ENCODE peak calls at places on chromosomes 13 and 19, in five cellular contexts. One of them, this sample, is unnamed. For H3K9me3, the result is how much of the 10 kb centered on the place peaks cover.

GRCh38 chr19:16203256-16204004 is 5.7 kb downstream of the AP1M1 start:
- DNase-seq in H1: no peak
- DNase-seq in H9: no peak
- DNase-seq in mesenchymal stem cell: no peak
- DNase-seq in trophoblast cell: no peak
- DNase-seq in this sample: no peak

GRCh38 chr13:35781044-35781443 is 304.6 kb upstream of the MAB21L1 start:
- DNase-seq in H1: no peak
- DNase-seq in H9: no peak
- DNase-seq in mesenchymal stem cell: no peak
- DNase-seq in trophoblast cell: no peak
- DNase-seq in this sample: no peak

GRCh38 chr13:99590519-99591011 is 89.3 kb downstream of the TM9SF2 start:
- DNase-seq in H1: no peak
- DNase-seq in H9: no peak
- DNase-seq in mesenchymal stem cell: no peak
- DNase-seq in trophoblast cell: no peak
- DNase-seq in this sample: no peak

GRCh38 chr19:14368011-14368513 is 13.2 kb upstream of the ADGRE5 start:
- DNase-seq in H1: no peak
- DNase-seq in H9: no peak
- DNase-seq in mesenchymal stem cell: no peak
- DNase-seq in trophoblast cell: peak
- DNase-seq in this sample: no peak

GRCh38 chr13:41463823-41464602 is 6.7 kb downstream of the RGCC start:
- DNase-seq in H1: no peak
- DNase-seq in H9: no peak
- DNase-seq in mesenchymal stem cell: no peak
- DNase-seq in trophoblast cell: no peak
- DNase-seq in this sample: no peak

GRCh38 chr13:53250272-53250875 is 221.8 kb downstream of the OLFM4 start:
- DNase-seq in H1: no peak
- DNase-seq in H9: no peak
- DNase-seq in mesenchymal stem cell: peak
- DNase-seq in trophoblast cell: peak
- DNase-seq in this sample: peak

GRCh38 chr19:571127-571974 is 1.0 kb upstream of the BSG start:
- DNase-seq in H1: no peak
- DNase-seq in H9: peak
- DNase-seq in mesenchymal stem cell: peak
- DNase-seq in trophoblast cell: peak
- DNase-seq in this sample: peak

GRCh38 chr13:41274881-41275280 is 11.5 kb upstream of the MTRF1 start:
- DNase-seq in H1: no peak
- DNase-seq in H9: no peak
- DNase-seq in mesenchymal stem cell: no peak
- DNase-seq in trophoblast cell: no peak
- DNase-seq in this sample: no peak

GRCh38 chr13:40338217-40338616 is 328.2 kb downstream of the FOXO1 start:
- DNase-seq in H1: no peak
- DNase-seq in H9: no peak
- DNase-seq in mesenchymal stem cell: no peak
- DNase-seq in trophoblast cell: no peak
- DNase-seq in this sample: no peak

GRCh38 chr19:38213911-38214625 is 10.0 kb downstream of the DPF1 start:
- DNase-seq in H1: no peak
- DNase-seq in H9: no peak
- DNase-seq in mesenchymal stem cell: peak
- DNase-seq in trophoblast cell: peak
- DNase-seq in this sample: no peak

DNA sequence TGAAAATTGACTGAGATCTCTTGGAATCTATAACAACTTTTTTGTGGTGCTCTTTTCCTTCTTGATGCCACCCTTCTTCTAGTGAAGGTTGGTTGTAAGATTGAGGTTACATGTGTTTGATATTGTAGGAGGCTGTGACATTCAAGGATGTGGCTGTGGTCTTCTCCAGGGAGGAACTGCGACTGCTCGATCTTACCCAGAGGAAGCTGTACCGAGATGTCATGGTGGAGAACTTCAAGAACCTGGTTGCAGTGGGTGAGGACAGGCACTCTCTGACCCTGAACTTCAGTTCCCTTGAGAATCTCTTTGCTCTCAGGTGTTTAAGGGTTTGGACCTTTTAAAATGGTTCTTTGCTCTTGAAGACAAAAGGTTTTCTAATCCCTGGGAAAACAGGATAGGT is 16.0 kb downstream of the ZNF227 start:
- DNase-seq in H1: no peak
- DNase-seq in H9: no peak
- DNase-seq in mesenchymal stem cell: no peak
- DNase-seq in trophoblast cell: no peak
- DNase-seq in this sample: no peak
- H3K9me3 ChIP-seq in H1: under half
- H3K9me3 ChIP-seq in H9: under half
- H3K9me3 ChIP-seq in mesenchymal stem cell: under half
- H3K9me3 ChIP-seq in trophoblast cell: under half
- H3K9me3 ChIP-seq in this sample: under half

DNA sequence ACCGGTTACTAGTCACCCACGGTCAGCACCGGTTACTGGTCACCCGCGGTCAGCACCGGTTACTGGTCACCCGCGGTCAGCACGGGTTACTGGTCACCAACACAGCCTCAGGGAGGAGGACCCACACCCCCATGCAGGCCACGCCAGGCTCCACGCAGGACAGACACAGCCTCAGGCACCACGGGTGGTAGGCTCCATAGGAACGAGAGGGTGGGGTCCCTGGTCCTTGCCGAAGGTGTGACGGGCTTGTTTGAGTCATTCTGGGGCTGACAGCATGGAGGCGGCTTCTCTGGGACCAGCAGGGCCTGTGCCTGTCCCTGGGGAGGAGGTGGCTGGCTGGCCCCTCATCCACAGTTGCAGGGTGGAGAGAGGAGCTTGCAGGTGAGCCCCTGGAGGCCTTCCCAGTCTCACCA is 122.8 kb upstream of the SOX1 start:
- DNase-seq in H1: no peak
- DNase-seq in H9: peak
- DNase-seq in mesenchymal stem cell: no peak
- DNase-seq in trophoblast cell: no peak
- DNase-seq in this sample: no peak
- H2BK12ac ChIP-seq in H1: peak
- H2BK12ac ChIP-seq in H9: no peak
- H2BK12ac ChIP-seq in mesenchymal stem cell: no peak
- H2BK12ac ChIP-seq in trophoblast cell: no peak
- H2BK12ac ChIP-seq in this sample: peak

GRCh38 chr19:9348253-9348652 is 14.6 kb upstream of the ZNF177 start:
- DNase-seq in H1: no peak
- DNase-seq in H9: no peak
- DNase-seq in mesenchymal stem cell: no peak
- DNase-seq in trophoblast cell: no peak
- DNase-seq in this sample: no peak
- H3K9me3 ChIP-seq in H1: half or more
- H3K9me3 ChIP-seq in H9: half or more
- H3K9me3 ChIP-seq in mesenchymal stem cell: half or more
- H3K9me3 ChIP-seq in trophoblast cell: under half
- H3K9me3 ChIP-seq in this sample: half or more

GRCh38 chr19:17319473-17320238 is 10.3 kb downstream of the DDA1 start:
- DNase-seq in H1: no peak
- DNase-seq in H9: no peak
- DNase-seq in mesenchymal stem cell: no peak
- DNase-seq in trophoblast cell: no peak
- DNase-seq in this sample: no peak
- H2BK12ac ChIP-seq in H1: no peak
- H2BK12ac ChIP-seq in H9: no peak
- H2BK12ac ChIP-seq in mesenchymal stem cell: no peak
- H2BK12ac ChIP-seq in trophoblast cell: no peak
- H2BK12ac ChIP-seq in this sample: no peak

DNA sequence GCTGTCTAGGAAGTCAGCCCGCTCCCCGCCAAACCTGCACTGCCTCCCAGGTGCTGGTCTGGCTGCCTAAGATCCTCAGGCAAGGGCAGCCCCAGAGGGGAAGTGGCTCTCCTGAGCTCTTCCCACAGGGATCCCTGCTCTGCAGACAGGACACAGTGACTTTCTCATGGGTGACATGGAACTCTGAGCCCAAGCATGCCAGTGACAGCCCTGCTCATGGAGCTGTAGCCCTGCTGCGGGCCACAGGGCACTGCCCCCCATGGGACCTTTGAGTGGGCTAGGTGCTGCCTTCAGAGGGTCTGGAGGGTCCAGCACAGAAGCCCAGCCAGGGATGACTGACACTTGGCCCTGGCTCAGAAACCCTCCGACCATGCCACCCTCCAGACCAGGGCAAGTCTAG is 109.1 kb downstream of the TUBA3C start:
- DNase-seq in H1: no peak
- DNase-seq in H9: no peak
- DNase-seq in mesenchymal stem cell: no peak
- DNase-seq in trophoblast cell: no peak
- DNase-seq in this sample: no peak
- H3K9me3 ChIP-seq in H1: half or more
- H3K9me3 ChIP-seq in H9: half or more
- H3K9me3 ChIP-seq in mesenchymal stem cell: under half
- H3K9me3 ChIP-seq in trophoblast cell: half or more
- H3K9me3 ChIP-seq in this sample: under half

DNA sequence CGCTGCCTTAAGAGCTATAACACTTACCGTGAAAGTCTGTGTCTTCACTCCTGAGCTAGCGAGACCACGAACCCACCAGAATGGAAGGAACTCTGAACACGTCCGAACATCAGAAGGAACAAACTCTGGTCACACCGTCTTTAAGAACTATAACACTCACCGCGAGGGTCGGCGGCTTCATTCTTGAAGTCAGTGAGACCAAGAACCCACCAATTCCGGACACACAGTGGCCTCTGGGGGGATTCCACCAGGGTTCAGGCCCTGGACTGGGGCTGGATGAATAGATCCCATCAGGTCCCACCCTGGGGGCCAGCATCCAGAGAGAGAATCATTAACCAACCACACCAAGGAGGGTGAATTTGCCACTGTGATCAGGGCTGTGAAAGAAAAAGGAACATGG is 55.8 kb upstream of the ATP12A start:
- DNase-seq in H1: no peak
- DNase-seq in H9: no peak
- DNase-seq in mesenchymal stem cell: no peak
- DNase-seq in trophoblast cell: no peak
- DNase-seq in this sample: no peak
- H2BK12ac ChIP-seq in H1: no peak
- H2BK12ac ChIP-seq in H9: no peak
- H2BK12ac ChIP-seq in mesenchymal stem cell: peak
- H2BK12ac ChIP-seq in trophoblast cell: no peak
- H2BK12ac ChIP-seq in this sample: no peak

DNA sequence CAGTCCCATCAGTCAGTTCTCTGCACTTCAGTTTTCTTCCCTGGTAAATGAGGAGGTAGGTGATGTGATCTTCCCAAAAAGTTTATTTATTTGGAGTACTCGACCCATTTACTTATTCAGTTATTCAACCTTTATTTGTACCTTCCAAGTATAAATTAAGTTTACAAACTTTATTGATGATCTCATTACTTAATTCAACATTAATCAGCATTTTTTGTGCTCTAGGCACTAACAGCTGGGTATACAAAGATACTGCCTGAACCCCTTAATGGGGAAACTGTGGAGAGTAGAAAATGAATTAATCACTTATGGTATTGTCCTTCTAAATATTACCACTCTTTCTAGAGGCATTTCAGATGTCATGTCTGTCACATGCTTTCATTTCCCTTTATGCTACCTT is 293.3 kb downstream of the DLEU7 start:
- DNase-seq in H1: no peak
- DNase-seq in H9: no peak
- DNase-seq in mesenchymal stem cell: no peak
- DNase-seq in trophoblast cell: no peak
- DNase-seq in this sample: no peak
- H3K9me3 ChIP-seq in H1: under half
- H3K9me3 ChIP-seq in H9: under half
- H3K9me3 ChIP-seq in mesenchymal stem cell: under half
- H3K9me3 ChIP-seq in trophoblast cell: under half
- H3K9me3 ChIP-seq in this sample: under half

GRCh38 chr19:45682908-45683307 is 8.8 kb downstream of the SNRPD2 start:
- DNase-seq in H1: no peak
- DNase-seq in H9: no peak
- DNase-seq in mesenchymal stem cell: no peak
- DNase-seq in trophoblast cell: no peak
- DNase-seq in this sample: no peak
- H2BK12ac ChIP-seq in H1: no peak
- H2BK12ac ChIP-seq in H9: no peak
- H2BK12ac ChIP-seq in mesenchymal stem cell: no peak
- H2BK12ac ChIP-seq in trophoblast cell: no peak
- H2BK12ac ChIP-seq in this sample: no peak

This sample was measured in neuronal stem cell.